ENCODE peak calls at places on chromosomes 4 and X, in five cellular contexts. N is body of pancreas, R is endothelial cell of umbilical vein, M is heart left ventricle, C is transverse colon. U is an unnamed sample.

GRCh38 chr4:128660361-128660964 is 149.0 kb upstream of the JADE1 start:
- DNase-seq in N (peak), R (no peak), M (no peak), C (no peak), U (no peak)

GRCh38 chr4:61500883-61501282 is 300.8 kb downstream of the ADGRL3 start:
- DNase-seq in N (no peak), R (no peak), M (no peak), C (no peak), U (no peak)

GRCh38 chr4:156970501-156971167 is 965 bp downstream of the PDGFC start:
- DNase-seq in N (peak), R (peak), M (peak), C (peak), U (peak)

GRCh38 chr4:1235381-1236102 is 13.4 kb downstream of the CTBP1 start:
- DNase-seq in N (peak), R (no peak), M (peak), C (no peak), U (peak)

GRCh38 chr4:180811556-180811955 is 1431.6 kb upstream of the TENM3 start:
- DNase-seq in N (no peak), R (no peak), M (no peak), C (no peak), U (no peak)

GRCh38 chr4:83197555-83198235 is 83.2 kb upstream of the PLAC8 start:
- DNase-seq in N (no peak), R (no peak), M (no peak), C (peak), U (peak)

GRCh38 chr4:183789657-183790056 is 115.5 kb upstream of the STOX2 start:
- DNase-seq in N (no peak), R (no peak), M (no peak), C (no peak), U (no peak)

GRCh38 chrX:135308345-135308855 is 880 bp upstream of the ETDC start:
- DNase-seq in N (no peak), R (no peak), M (no peak), C (no peak), U (no peak)

GRCh38 chrX:40086569-40087335 is 11.0 kb downstream of the BCOR start:
- DNase-seq in N (peak), R (no peak), M (no peak), C (no peak), U (no peak)

GRCh38 chrX:21528076-21528475 is 130.1 kb downstream of the KLHL34 start:
- DNase-seq in N (no peak), R (peak), M (no peak), C (no peak), U (no peak)

GRCh38 chr4:99815597-99816011 is 1.0 kb upstream of the DAPP1 start:
- DNase-seq in N (peak), R (no peak), M (no peak), C (peak), U (no peak)

GRCh38 chrX:129540725-129541184 is 696 bp downstream of the OCRL start:
- DNase-seq in N (peak), R (peak), M (no peak), C (peak), U (no peak)

GRCh38 chr4:24013666-24014422 is 124.0 kb upstream of the PPARGC1A start:
- DNase-seq in N (no peak), R (no peak), M (no peak), C (no peak), U (no peak)

GRCh38 chrX:119467433-119467832 is 811 bp upstream of the SLC25A5 start:
- DNase-seq in N (peak), R (no peak), M (no peak), C (no peak), U (no peak)

GRCh38 chr4:85514117-85514516 is 39.2 kb downstream of the ARHGAP24 start:
- DNase-seq in N (no peak), R (no peak), M (no peak), C (no peak), U (no peak)

GRCh38 chr4:114780205-114780604 is 181.6 kb downstream of the UGT8 start:
- DNase-seq in N (peak), R (peak), M (no peak), C (no peak), U (no peak)

GRCh38 chrX:109830704-109831206 is 97.7 kb upstream of the ACSL4 start:
- DNase-seq in N (no peak), R (peak), M (no peak), C (no peak), U (no peak)

GRCh38 chr4:1711906-1712215 is 258 bp downstream of the SLBP start:
- DNase-seq in N (no peak), R (no peak), M (peak), C (no peak), U (no peak)

GRCh38 chr4:112978691-112979472 is 70.6 kb upstream of the ANK2 start:
- DNase-seq in N (no peak), R (no peak), M (no peak), C (no peak), U (no peak)

GRCh38 chr4:4574052-4574451 is 32.2 kb upstream of the STX18 start:
- DNase-seq in N (no peak), R (no peak), M (no peak), C (peak), U (no peak)

GRCh38 chrX:39576081-39576701 is 521.6 kb downstream of the BCOR start:
- DNase-seq in N (no peak), R (no peak), M (no peak), C (no peak), U (no peak)

GRCh38 chr4:159229164-159229563 is 126.3 kb downstream of the RAPGEF2 start:
- DNase-seq in N (no peak), R (peak), M (no peak), C (no peak), U (no peak)

GRCh38 chr4:648579-649292 is 23.4 kb downstream of the PDE6B start:
- DNase-seq in N (no peak), R (no peak), M (peak), C (no peak), U (peak)

GRCh38 chr4:151117371-151117962 is 18.0 kb downstream of the RPS3A start:
- DNase-seq in N (peak), R (peak), M (no peak), C (peak), U (no peak)

GRCh38 chr4:74307163-74307562 is 1.1 kb upstream of the EPGN start:
- DNase-seq in N (no peak), R (no peak), M (no peak), C (no peak), U (no peak)

GRCh38 chr4:74311696-74312313 is 3.5 kb downstream of the EPGN start:
- DNase-seq in N (peak), R (peak), M (no peak), C (no peak), U (no peak)

GRCh38 chr4:74304136-74304628 is 4.1 kb upstream of the EPGN start:
- DNase-seq in N (no peak), R (no peak), M (no peak), C (no peak), U (no peak)

GRCh38 chr4:74308215-74308614 is at the start of gene EPGN:
- DNase-seq in N (no peak), R (no peak), M (no peak), C (no peak), U (no peak)
- H3K27ac ChIP-seq in N (no peak), R (no peak), M (no peak), C (no peak), U (no peak)

DNA sequence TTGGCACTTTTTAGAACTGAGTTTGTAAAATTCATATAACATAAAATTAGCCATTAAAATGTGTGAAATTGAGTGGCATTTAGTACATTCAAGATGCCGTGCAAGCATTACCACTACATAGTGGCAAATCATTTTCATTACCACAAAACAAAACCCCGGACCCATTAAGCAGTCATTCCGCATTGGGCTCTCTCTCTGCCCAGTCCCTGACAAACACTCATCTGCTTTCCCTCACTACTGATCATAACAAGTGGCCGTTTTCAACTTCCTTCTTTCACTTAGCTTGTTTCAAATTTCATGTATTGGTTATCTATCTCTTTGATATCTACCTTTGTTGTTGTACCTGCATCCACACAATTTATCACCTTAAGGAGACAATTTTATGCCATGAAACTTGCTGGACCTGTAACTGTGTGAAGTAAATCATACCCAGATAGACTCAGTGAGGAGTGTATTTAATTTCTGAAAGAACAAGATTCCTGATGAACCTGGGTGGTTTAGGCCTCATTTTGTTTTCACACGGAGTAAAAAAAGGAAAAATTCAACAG is 202.1 kb downstream of the OR13H1 start:
- DNase-seq in N (no peak), R (no peak), M (no peak), C (no peak), U (no peak)
- TF ChIP-seq CTCF in N (no peak), R (no peak), M (no peak), C (no peak), U (no peak)

GRCh38 chrX:37779857-37780256 is at the start of gene CYBB:
- DNase-seq in N (no peak), R (no peak), M (no peak), C (no peak), U (no peak)
- TF ChIP-seq POLR2A in N (no peak), R (no peak), M (no peak), C (peak), U (peak)

GRCh38 chrX:23887448-23887847 is 20.3 kb downstream of the APOO start:
- DNase-seq in N (no peak), R (no peak), M (no peak), C (peak), U (no peak)
- H3K27ac ChIP-seq in N (no peak), R (no peak), M (no peak), C (peak), U (no peak)

GRCh38 chr4:55906999-55907398 is 41.7 kb upstream of the CEP135 start:
- DNase-seq in N (no peak), R (peak), M (no peak), C (no peak), U (no peak)

GRCh38 chr4:55907469-55907868 is 41.3 kb upstream of the CEP135 start:
- DNase-seq in N (no peak), R (no peak), M (no peak), C (no peak), U (no peak)

GRCh38 chr4:55906323-55906722 is 42.4 kb upstream of the CEP135 start:
- DNase-seq in N (no peak), R (no peak), M (no peak), C (no peak), U (no peak)

GRCh38 chr4:55912249-55912648 is 36.5 kb upstream of the CEP135 start:
- DNase-seq in N (no peak), R (no peak), M (no peak), C (no peak), U (no peak)

GRCh38 chr4:55910140-55910539 is 38.6 kb upstream of the CEP135 start:
- DNase-seq in N (no peak), R (no peak), M (no peak), C (no peak), U (no peak)
- TF ChIP-seq CTCF in N (no peak), R (no peak), M (no peak), C (no peak), U (no peak)

U was measured in spleen.